ENCODE peak calls at places on chromosomes 13 and 19, in ten cellular contexts. Q is activated CD4-positive, alpha-beta T cell treated with anti-CD3 and anti-CD28 coated beads for 36 hours; F is BE2C; L is non-pigmented ciliary epithelial cell; U is activated CD8-positive, alpha-beta memory T cell treated with anti-CD3 and anti-CD28 coated beads for 1 hour; Z is DMS153; J is ELR; N is lung; P is DMS 273 treated with DMSO at 0.1 percent for 48 hours; Y is stimulated activated naive CD8-positive, alpha-beta T cell treated with anti-CD3 and anti-CD28 coated beads, Interleukin-15, Interleukin-2, amounts not matched to agents 100 U/mL and 50 U/mL, for 24 hours. A is an unnamed sample.

GRCh38 chr13:59643906-59644626 is 519.7 kb downstream of the DIAPH3 start:
- DNase-seq in Q (no peak), F (no peak), L (no peak), U (no peak), Z (no peak), J (no peak), N (no peak), P (no peak), Y (no peak), A (no peak)

GRCh38 chr13:20191902-20192469 is 752 bp downstream of the GJB2 start:
- DNase-seq in Q (peak; percentile 52), F (no peak), L (no peak), U (no peak), Z (no peak), J (peak; percentile 27), N (no peak), P (no peak), Y (peak; percentile 40), A (no peak)

GRCh38 chr13:93794197-93794885 is 567.7 kb downstream of the GPC6 start:
- DNase-seq in Q (peak; percentile 76), F (no peak), L (no peak), U (no peak), Z (no peak), J (no peak), N (no peak), P (no peak), Y (peak; percentile 47), A (no peak)

GRCh38 chr13:109769921-109770320 is 16.5 kb downstream of the IRS2 start:
- DNase-seq in Q (no peak), F (no peak), L (no peak), U (no peak), Z (no peak), J (no peak), N (no peak), P (no peak), Y (no peak), A (no peak)

GRCh38 chr19:32800191-32800590 is 69.4 kb downstream of the SLC7A9 start:
- DNase-seq in Q (no peak), F (no peak), L (no peak), U (no peak), Z (no peak), J (no peak), N (no peak), P (no peak), Y (no peak), A (no peak)

GRCh38 chr13:47087841-47088240 is 191.0 kb upstream of the HTR2A start:
- DNase-seq in Q (no peak), F (no peak), L (peak; percentile 55), U (no peak), Z (no peak), J (peak; percentile 83), N (no peak), P (no peak), Y (no peak), A (no peak)

GRCh38 chr13:110229905-110230563 is 76.9 kb downstream of the COL4A1 start:
- DNase-seq in Q (no peak), F (no peak), L (no peak), U (no peak), Z (no peak), J (no peak), N (no peak), P (no peak), Y (no peak), A (no peak)

GRCh38 chr19:10288662-10289166 is 1.0 kb upstream of the ICAM5 start:
- DNase-seq in Q (peak; percentile 70), F (peak; percentile 48), L (no peak), U (no peak), Z (no peak), J (peak; percentile 87), N (peak; percentile 59), P (no peak), Y (peak; percentile 64), A (no peak)

GRCh38 chr13:29835280-29836061 is 14.9 kb downstream of the UBL3 start:
- DNase-seq in Q (no peak), F (no peak), L (no peak), U (no peak), Z (no peak), J (peak; percentile 14), N (no peak), P (no peak), Y (no peak), A (no peak)

GRCh38 chr13:94595006-94595942 is 678 bp downstream of the TGDS start:
- DNase-seq in Q (peak; percentile 51), F (peak; percentile 11), L (no peak), U (no peak), Z (no peak), J (peak; percentile 49), N (no peak), P (no peak), Y (peak; percentile 38), A (no peak)

GRCh38 chr19:13718733-13719132 is 45.6 kb upstream of the MRI1 start:
- DNase-seq in Q (no peak), F (peak; percentile 48), L (no peak), U (no peak), Z (peak; percentile 95), J (peak; percentile 79), N (no peak), P (peak; percentile 70), Y (no peak), A (peak; percentile 85)

GRCh38 chr13:40315416-40316064 is 350.9 kb downstream of the FOXO1 start:
- DNase-seq in Q (peak; percentile 79), F (no peak), L (no peak), U (peak; percentile 16), Z (no peak), J (no peak), N (no peak), P (no peak), Y (peak; percentile 52), A (no peak)

GRCh38 chr19:3409346-3410064 is 43.1 kb downstream of the NFIC start:
- DNase-seq in Q (no peak), F (peak; percentile 46), L (no peak), U (no peak), Z (peak; percentile 8), J (no peak), N (no peak), P (no peak), Y (no peak), A (no peak)

A was measured in NCI-H510A.